ENCODE peak calls at places on chromosomes 7 and 10, in four cellular contexts. O is T-helper 2 cell treated with Interferon-gamma antibody and Interleukin-4, amounts not matched to agents 5 μg/mL and 100 μg/mL, for 36 hours; A is neuronal stem cell; H is IMR-90. I is an unnamed sample.

GRCh38 chr10:99676435-99676834 is 17.1 kb downstream of the ENTPD7 start:
- DNase-seq in O (no peak), A (no peak), H (peak; percentile 94), I (no peak)

GRCh38 chr7:141361479-141361878 is 189.7 kb upstream of the AGK start:
- DNase-seq in O (no peak), A (no peak), H (no peak), I (no peak)

GRCh38 chr7:40099837-40100236 is 34.6 kb downstream of the MPLKIP start:
- DNase-seq in O (no peak), A (no peak), H (no peak), I (no peak)

GRCh38 chr10:127524869-127525268 is 24.2 kb upstream of the NPS start:
- DNase-seq in O (no peak), A (no peak), H (no peak), I (peak; percentile 14)

GRCh38 chr10:79404231-79404609 is 41.2 kb downstream of the ZCCHC24 start:
- DNase-seq in O (no peak), A (no peak), H (peak; percentile 76), I (no peak)

GRCh38 chr10:50373821-50374501 is 122.6 kb upstream of the ASAH2 start:
- DNase-seq in O (no peak), A (no peak), H (peak; percentile 37), I (no peak)

GRCh38 chr10:14552010-14552409 is 221.3 kb upstream of the FRMD4A start:
- DNase-seq in O (no peak), A (no peak), H (no peak), I (no peak)

GRCh38 chr10:79311581-79312407 is 35.5 kb upstream of the PPIF start:
- DNase-seq in O (no peak), A (no peak), H (no peak), I (no peak)

GRCh38 chr7:2440608-2441245 is 35.5 kb downstream of the GRIFIN start:
- DNase-seq in O (no peak), A (no peak), H (no peak), I (no peak)

GRCh38 chr10:49071221-49071761 is 44.0 kb downstream of the VSTM4 start:
- DNase-seq in O (no peak), A (no peak), H (peak; percentile 32), I (no peak)

GRCh38 chr10:65365878-65366277 is 1560.0 kb upstream of the LRRTM3 start:
- DNase-seq in O (no peak), A (no peak), H (no peak), I (no peak)

GRCh38 chr10:92714152-92714836 is 24.5 kb downstream of the HHEX start:
- DNase-seq in O (no peak), A (no peak), H (no peak), I (no peak)

GRCh38 chr10:48252354-48252650 is 22.2 kb downstream of the FRMPD2 start:
- DNase-seq in O (no peak), A (no peak), H (no peak), I (no peak)

GRCh38 chr10:69558559-69558958 is 14.7 kb downstream of the NEUROG3 start:
- DNase-seq in O (no peak), A (no peak), H (no peak), I (no peak)

GRCh38 chr10:110510086-110510485 is 12.4 kb downstream of the DUSP5 start:
- DNase-seq in O (no peak), A (no peak), H (no peak), I (no peak)

GRCh38 chr7:67346126-67346525 is 349.5 kb downstream of the TYW1 start:
- DNase-seq in O (no peak), A (no peak), H (no peak), I (no peak)

GRCh38 chr10:103659674-103660363 is 166.3 kb downstream of the NEURL1 start:
- DNase-seq in O (peak; percentile 61), A (no peak), H (peak; percentile 91), I (no peak)

GRCh38 chr10:78851652-78852051 is 217.1 kb upstream of the ZMIZ1 start:
- DNase-seq in O (no peak), A (no peak), H (no peak), I (no peak)

GRCh38 chr7:90387470-90388240 is 15.6 kb upstream of the CLDN12 start:
- DNase-seq in O (no peak), A (no peak), H (peak; percentile 22), I (no peak)

GRCh38 chr10:75395171-75395954 is 6.2 kb downstream of the ZNF503 start:
- DNase-seq in O (no peak), A (peak; percentile 73), H (peak; percentile 48), I (no peak)

GRCh38 chr7:139481364-139481763 is 2.1 kb downstream of the KLRG2 start:
- DNase-seq in O (no peak), A (no peak), H (no peak), I (no peak)

GRCh38 chr10:126468876-126469643 is 80.8 kb upstream of the ADAM12 start:
- DNase-seq in O (no peak), A (no peak), H (no peak), I (no peak)

GRCh38 chr7:80150621-80151273 is 16.1 kb downstream of the GNAI1 start:
- DNase-seq in O (no peak), A (no peak), H (peak; percentile 54), I (no peak)

GRCh38 chr10:50885097-50885859 is at the start of gene A1CF:
- DNase-seq in O (no peak), A (no peak), H (no peak), I (no peak)

GRCh38 chr7:101884671-101885596 is 67.5 kb downstream of the CUX1 start:
- DNase-seq in O (no peak), A (no peak), H (no peak), I (no peak)

GRCh38 chr10:80661526-80661925 is 123.8 kb downstream of the SH2D4B start:
- DNase-seq in O (no peak), A (no peak), H (no peak), I (no peak)

GRCh38 chr10:43922335-43923280 is 273.9 kb upstream of the ZNF32 start:
- DNase-seq in O (no peak), A (no peak), H (no peak), I (no peak)

GRCh38 chr10:67017218-67017617 is 91.4 kb downstream of the LRRTM3 start:
- DNase-seq in O (peak; percentile 41), A (no peak), H (no peak), I (no peak)

GRCh38 chr7:997404-998395 is 14.7 kb downstream of the CYP2W1 start:
- DNase-seq in O (no peak), A (no peak), H (no peak), I (no peak)

GRCh38 chr10:115056186-115056585 is 37.0 kb upstream of the ATRNL1 start:
- DNase-seq in O (no peak), A (no peak), H (no peak), I (no peak)

GRCh38 chr10:125982256-125982948 is 86.0 kb downstream of the FANK1 start:
- DNase-seq in O (no peak), A (peak; percentile 72), H (peak; percentile 74), I (peak; percentile 91)

GRCh38 chr7:28093617-28094232 is 86.9 kb downstream of the JAZF1 start:
- DNase-seq in O (peak; percentile 27), A (peak; percentile 87), H (peak; percentile 70), I (peak; percentile 55)

GRCh38 chr7:74006451-74007259 is 21.3 kb upstream of the ELN start:
- DNase-seq in O (no peak), A (no peak), H (no peak), I (peak; percentile 53)

GRCh38 chr7:154690411-154690810 is 312.5 kb downstream of the PAXIP1 start:
- DNase-seq in O (no peak), A (no peak), H (no peak), I (no peak)

GRCh38 chr10:86283466-86284287 is 82.9 kb downstream of the GRID1 start:
- DNase-seq in O (no peak), A (no peak), H (no peak), I (no peak)

GRCh38 chr7:100493476-100494264 is 9.9 kb downstream of the NYAP1 start:
- DNase-seq in O (peak; percentile 44), A (no peak), H (no peak), I (peak; percentile 65)